ENCODE peak calls at places on chromosomes 3 and 15, in four cellular contexts. V, D, G and E are unnamed samples. For H3K4me1, the result is how much of the 10 kb centered on the place peaks cover.

GRCh38 chr15:73001840-73002239 is 50.4 kb upstream of the NEO1 start:
- DNase-seq in D (no peak), G (no peak), V (no peak), E (no peak)

GRCh38 chr3:160929595-160929994 is 173.6 kb downstream of the PPM1L start:
- DNase-seq in V (peak), D (peak), G (no peak), E (no peak)

GRCh38 chr3:126245811-126246727 is 65.7 kb upstream of the ALDH1L1 start:
- DNase-seq in G (no peak), V (peak), D (peak), E (no peak)

GRCh38 chr15:74768771-74769342 is 13.0 kb upstream of the CSK start:
- DNase-seq in V (peak), D (peak), G (peak), E (no peak)

GRCh38 chr15:76169013-76169412 is 109.2 kb downstream of the TMEM266 start:
- DNase-seq in V (peak), D (no peak), G (no peak), E (no peak)

GRCh38 chr3:66153961-66154923 is 66.6 kb upstream of the SLC25A26 start:
- DNase-seq in D (peak), G (peak), V (peak), E (no peak)

GRCh38 chr15:69958494-69959134 is 139.1 kb downstream of the TLE3 start:
- DNase-seq in D (no peak), V (peak), G (no peak), E (no peak)

GRCh38 chr15:68658151-68658550 is 79.4 kb downstream of the CORO2B start:
- DNase-seq in D (no peak), G (no peak), V (peak), E (no peak)

GRCh38 chr3:81581966-81582599 is 179.4 kb downstream of the GBE1 start:
- DNase-seq in V (peak), D (peak), G (no peak), E (no peak)

GRCh38 chr3:176950743-176951142 is 246.5 kb downstream of the TBL1XR1 start:
- DNase-seq in G (no peak), V (no peak), D (peak), E (no peak)

GRCh38 chr3:14886101-14886500 is 61.3 kb upstream of the NR2C2 start:
- DNase-seq in D (no peak), V (no peak), G (no peak), E (no peak)

DNA sequence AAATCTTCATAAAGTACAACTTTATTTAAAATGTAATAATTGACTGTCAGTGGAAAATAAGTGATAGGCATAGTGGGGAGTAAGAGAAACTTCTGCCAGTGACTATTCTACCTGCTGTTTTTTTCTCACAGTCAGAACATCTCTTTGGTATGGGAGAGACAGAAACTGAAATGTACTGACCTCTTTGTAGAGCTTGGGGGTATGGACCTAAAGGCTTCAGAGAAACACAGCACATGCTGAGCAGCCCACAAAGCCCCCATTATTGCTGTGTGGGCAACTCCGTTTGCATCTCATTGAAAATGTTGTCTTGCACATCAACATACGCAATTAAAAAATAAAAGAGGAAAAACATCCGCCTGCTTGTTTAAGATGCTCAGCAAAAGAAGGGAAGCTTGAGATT is 443.5 kb upstream of the SEMA6D start:
- DNase-seq in G (no peak), D (no peak), V (no peak), E (no peak)
- H3K4me1 ChIP-seq in G (under half), D (under half), V (under half), E (under half)

GRCh38 chr3:159831466-159831865 is 157.2 kb upstream of the IL12A start:
- DNase-seq in V (no peak), D (no peak), G (no peak), E (no peak)

GRCh38 chr3:159829056-159829995 is 159.3 kb upstream of the IL12A start:
- DNase-seq in D (peak), V (peak), G (no peak), E (no peak)

GRCh38 chr3:159828542-159828943 is 160.1 kb upstream of the IL12A start:
- DNase-seq in G (no peak), V (peak), D (peak), E (no peak)

GRCh38 chr3:159832024-159832423 is 156.6 kb upstream of the IL12A start:
- DNase-seq in D (no peak), V (no peak), G (no peak), E (no peak)

GRCh38 chr3:159830523-159831151 is 158.0 kb upstream of the IL12A start:
- DNase-seq in G (no peak), D (no peak), V (no peak), E (no peak)
- H3K4me1 ChIP-seq in G (under half), D (under half), V (under half), E (under half)

GRCh38 chr3:122512284-122512683 is 2.5 kb downstream of the KPNA1 start:
- DNase-seq in V (no peak), D (no peak), G (no peak), E (no peak)
- H3K4me1 ChIP-seq in V (under half), D (under half), G (under half), E (under half)

GRCh38 chr15:60358935-60359672 is 38.7 kb downstream of the ANXA2 start:
- DNase-seq in G (no peak), D (no peak), V (no peak), E (no peak)
- H3K4me1 ChIP-seq in G (under half), D (under half), V (under half), E (under half)

GRCh38 chr3:152445227-152445626 is 176.5 kb downstream of the MBNL1 start:
- DNase-seq in D (no peak), V (no peak), G (no peak), E (no peak)
- H3K4me1 ChIP-seq in D (under half), V (under half), G (under half), E (under half)

GRCh38 chr15:34719883-34720148 is 35.0 kb downstream of the GJD2 start:
- DNase-seq in D (no peak), V (no peak), G (no peak), E (no peak)

GRCh38 chr15:34714476-34715121 is 40.2 kb downstream of the GJD2 start:
- DNase-seq in G (no peak), V (no peak), D (no peak), E (no peak)

GRCh38 chr15:34716111-34716510 is 38.7 kb downstream of the GJD2 start:
- DNase-seq in V (no peak), G (no peak), D (no peak), E (no peak)

GRCh38 chr15:34719051-34719882 is 35.5 kb downstream of the GJD2 start:
- DNase-seq in D (no peak), V (no peak), G (no peak), E (no peak)

DNA sequence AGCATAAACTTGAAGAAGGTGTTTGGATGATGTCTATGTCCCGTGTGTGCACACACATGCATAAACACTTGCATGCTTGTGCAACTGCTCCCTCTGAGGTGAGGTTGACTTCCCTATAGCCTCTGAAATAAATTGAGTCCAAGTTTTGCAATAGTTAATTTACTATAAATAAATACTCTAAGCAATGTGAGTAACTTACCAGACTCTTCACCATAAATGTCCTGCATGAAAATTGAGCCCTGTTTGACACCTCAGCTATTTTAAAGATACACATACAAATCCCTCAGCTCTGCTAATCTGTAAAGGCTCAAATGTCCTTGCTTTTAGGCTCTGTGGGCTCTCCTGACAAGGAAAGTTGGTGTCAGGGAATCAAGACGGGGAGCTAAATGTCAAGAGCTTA is 37.1 kb downstream of the GJD2 start:
- DNase-seq in G (no peak), V (no peak), D (no peak), E (no peak)
- H3K4me1 ChIP-seq in G (under half), V (under half), D (under half), E (under half)

GRCh38 chr15:57148236-57148635 is 228.1 kb upstream of the CGNL1 start:
- DNase-seq in D (no peak), V (no peak), G (no peak), E (no peak)
- H3K4me1 ChIP-seq in D (under half), V (under half), G (under half), E (under half)

DNA sequence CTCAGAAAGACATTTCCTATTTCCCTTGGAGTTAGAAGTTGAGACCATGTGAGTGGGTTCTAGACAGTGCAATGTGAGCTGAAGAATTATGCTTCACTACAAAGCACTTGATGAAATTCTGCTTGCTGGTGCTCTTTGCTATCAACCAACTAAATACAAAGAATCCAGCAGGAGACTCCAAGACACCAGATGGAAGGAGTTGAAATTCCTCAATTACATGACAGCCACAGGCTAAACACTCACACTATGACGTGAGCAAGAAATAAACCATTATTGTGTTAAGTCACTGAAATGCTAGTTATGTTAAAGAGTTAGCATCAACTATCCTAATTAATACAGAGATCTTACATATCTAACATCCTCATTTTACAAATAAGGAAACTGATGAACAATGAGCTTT is 8.2 kb upstream of the MAP4 start:
- DNase-seq in G (no peak), V (no peak), D (no peak), E (no peak)
- H3K4me1 ChIP-seq in G (under half), V (under half), D (under half), E (under half)

GRCh38 chr3:157605356-157605755 is 102.1 kb upstream of the VEPH1 start:
- DNase-seq in V (no peak), G (no peak), D (no peak), E (no peak)

GRCh38 chr3:157611176-157611575 is 108.0 kb upstream of the VEPH1 start:
- DNase-seq in D (no peak), G (no peak), V (no peak), E (no peak)

GRCh38 chr3:157602424-157602823 is 99.2 kb upstream of the VEPH1 start:
- DNase-seq in D (no peak), G (no peak), V (no peak), E (no peak)

GRCh38 chr3:157606392-157607197 is 103.4 kb upstream of the VEPH1 start:
- DNase-seq in V (peak), D (peak), G (peak), E (peak)

GRCh38 chr3:157608006-157608405 is 104.8 kb upstream of the VEPH1 start:
- DNase-seq in D (no peak), G (no peak), V (no peak), E (no peak)
- H3K4me1 ChIP-seq in D (under half), G (under half), V (under half), E (under half)

GRCh38 chr3:178386401-178386800 is 149.8 kb upstream of the KCNMB2 start:
- DNase-seq in G (no peak), D (no peak), V (no peak), E (no peak)
- H3K4me1 ChIP-seq in G (under half), D (under half), V (under half), E (under half)